ENCODE peak calls at places on chromosome 17, in nine cellular contexts. J, U, E, Z, F, I, C, S and W are unnamed samples.

GRCh38 chr17:79977711-79978544 is 57.7 kb downstream of the TBC1D16 start:
- DNase-seq in C (no peak), I (no peak), U (no peak), S (no peak), F (no peak), J (no peak), Z (no peak), E (no peak), W (peak; percentile 58)

GRCh38 chr17:75412455-75413317 is 7.2 kb upstream of the GRB2 start:
- DNase-seq in U (peak; percentile 10), Z (peak; percentile 91), I (peak; percentile 33), S (peak; percentile 47), C (peak; percentile 49), J (no peak), E (peak; percentile 30), F (peak; percentile 58), W (peak; percentile 71)

GRCh38 chr17:8333281-8333680 is 6.4 kb upstream of the ODF4 start:
- DNase-seq in U (no peak), C (no peak), I (no peak), F (no peak), J (no peak), E (no peak), S (no peak), Z (no peak), W (peak; percentile 12)

GRCh38 chr17:34443832-34444469 is 80.9 kb upstream of the CCL1 start:
- DNase-seq in C (no peak), Z (peak; percentile 16), U (no peak), S (no peak), I (no peak), J (no peak), F (no peak), E (peak; percentile 30), W (no peak)

GRCh38 chr17:7254511-7254910 is 2.5 kb downstream of the ELP5 start:
- DNase-seq in E (no peak), Z (no peak), F (no peak), C (no peak), J (no peak), I (no peak), S (no peak), U (no peak), W (no peak)

GRCh38 chr17:14797801-14798200 is 467.3 kb downstream of the PMP22 start:
- DNase-seq in F (no peak), E (no peak), J (no peak), S (no peak), I (no peak), U (no peak), Z (no peak), C (no peak), W (no peak)

GRCh38 chr17:29588561-29589411 is 662 bp downstream of the GIT1 start:
- DNase-seq in S (no peak), E (peak; percentile 44), J (no peak), C (peak; percentile 27), Z (peak; percentile 66), I (no peak), F (peak; percentile 71), U (no peak), W (peak; percentile 52)

GRCh38 chr17:63116967-63117366 is 150.9 kb downstream of the TANC2 start:
- DNase-seq in E (no peak), Z (no peak), I (peak; percentile 15), F (no peak), C (no peak), S (no peak), J (no peak), U (no peak), W (peak; percentile 14)

GRCh38 chr17:59786536-59787319 is 79.3 kb downstream of the VMP1 start:
- DNase-seq in U (peak; percentile 7), Z (peak; percentile 98), S (peak; percentile 40), C (peak; percentile 55), J (peak; percentile 99), I (peak; percentile 66), F (no peak), E (no peak), W (peak; percentile 83)

GRCh38 chr17:60390223-60390622 is 1.7 kb downstream of the USP32 start:
- DNase-seq in F (no peak), J (peak; percentile 26), S (no peak), E (no peak), I (no peak), Z (peak; percentile 56), U (no peak), C (no peak), W (peak; percentile 72)

GRCh38 chr17:48494335-48494734 is 36.5 kb downstream of the HOXB1 start:
- DNase-seq in E (no peak), Z (no peak), S (no peak), F (no peak), U (no peak), C (no peak), J (no peak), I (no peak), W (peak; percentile 49)

GRCh38 chr17:19418312-19418992 is 7.4 kb downstream of the RNF112 start:
- DNase-seq in E (no peak), S (no peak), F (no peak), U (no peak), Z (peak; percentile 16), J (no peak), I (no peak), C (no peak), W (peak; percentile 52)

GRCh38 chr17:82931696-82932060 is 91.9 kb upstream of the ZNF750 start:
- DNase-seq in J (peak; percentile 81), U (no peak), S (no peak), F (peak; percentile 84), C (no peak), I (no peak), E (peak; percentile 59), Z (no peak), W (peak; percentile 81)

GRCh38 chr17:59914274-59914854 is 21.4 kb downstream of the RPS6KB1 start:
- DNase-seq in S (no peak), F (no peak), I (no peak), E (no peak), C (no peak), Z (peak; percentile 60), J (no peak), U (no peak), W (peak; percentile 61)

GRCh38 chr17:29062215-29062614 is 19.3 kb downstream of the PIPOX start:
- DNase-seq in C (no peak), S (no peak), F (no peak), I (no peak), E (no peak), Z (no peak), J (no peak), U (no peak), W (no peak)

GRCh38 chr17:76171701-76172100 is 30.7 kb upstream of the FOXJ1 start:
- DNase-seq in U (no peak), I (no peak), E (no peak), C (no peak), Z (no peak), S (no peak), J (no peak), F (no peak), W (no peak)

GRCh38 chr17:83194189-83194565 is 114.8 kb downstream of the METRNL start:
- DNase-seq in I (no peak), Z (no peak), U (no peak), E (no peak), F (peak; percentile 47), C (no peak), S (no peak), J (no peak), W (no peak)

GRCh38 chr17:34556384-34556783 is 23.0 kb upstream of the TMEM132E start:
- DNase-seq in I (no peak), Z (peak; percentile 21), S (peak; percentile 48), J (no peak), E (no peak), F (no peak), U (no peak), C (no peak), W (no peak)

GRCh38 chr17:54982399-54982798 is 13.8 kb downstream of the STXBP4 start:
- DNase-seq in I (no peak), E (no peak), J (peak; percentile 67), U (no peak), C (no peak), F (no peak), S (no peak), Z (no peak), W (no peak)

GRCh38 chr17:61314368-61315078 is 85.1 kb upstream of the TBX2 start:
- DNase-seq in I (no peak), J (peak; percentile 73), C (no peak), F (peak; percentile 64), Z (no peak), S (no peak), E (peak; percentile 50), U (peak; percentile 16), W (peak; percentile 73)

GRCh38 chr17:62652251-62653001 is 25.0 kb downstream of the MRC2 start:
- DNase-seq in U (peak; percentile 13), S (no peak), J (no peak), Z (peak; percentile 57), F (peak; percentile 84), E (peak; percentile 76), C (peak; percentile 19), I (peak; percentile 71), W (peak; percentile 85)

GRCh38 chr17:72946696-72947095 is 145.8 kb downstream of the SLC39A11 start:
- DNase-seq in J (no peak), S (no peak), I (no peak), E (no peak), U (no peak), F (no peak), Z (no peak), C (no peak), W (no peak)

GRCh38 chr17:79874329-79874981 is 35.2 kb upstream of the CBX4 start:
- DNase-seq in F (no peak), C (no peak), U (no peak), J (no peak), E (no peak), S (no peak), I (no peak), Z (peak; percentile 61), W (peak; percentile 38)

GRCh38 chr17:74466111-74466784 is at the start of gene CD300A:
- DNase-seq in U (no peak), Z (peak; percentile 50), E (peak; percentile 49), J (no peak), S (no peak), I (no peak), C (no peak), F (peak; percentile 67), W (no peak)

GRCh38 chr17:56317351-56318208 is 164.3 kb downstream of the ANKFN1 start:
- DNase-seq in E (no peak), Z (no peak), C (no peak), J (no peak), F (no peak), I (peak; percentile 33), U (no peak), S (no peak), W (no peak)

GRCh38 chr17:12613566-12613965 is 52.1 kb upstream of the MYOCD start:
- DNase-seq in S (no peak), C (no peak), E (no peak), J (peak; percentile 81), U (no peak), I (no peak), F (no peak), Z (no peak), W (peak; percentile 73)

GRCh38 chr17:80025140-80025539 is 10.5 kb downstream of the TBC1D16 start:
- DNase-seq in E (no peak), S (no peak), C (no peak), J (no peak), Z (no peak), I (peak; percentile 76), U (no peak), F (no peak), W (no peak)

GRCh38 chr17:8753976-8754440 is 4.3 kb downstream of the SPDYE4 start:
- DNase-seq in S (peak; percentile 40), J (peak; percentile 0), E (no peak), F (no peak), U (no peak), Z (peak; percentile 59), I (peak; percentile 14), C (no peak), W (peak; percentile 48)

GRCh38 chr17:80621335-80622169 is 76.9 kb downstream of the RPTOR start:
- DNase-seq in J (no peak), F (no peak), C (no peak), U (no peak), I (no peak), Z (peak; percentile 4), S (no peak), E (no peak), W (no peak)

GRCh38 chr17:70021726-70022125 is 53.3 kb upstream of the KCNJ16 start:
- DNase-seq in Z (no peak), F (no peak), E (no peak), S (no peak), J (no peak), U (no peak), C (no peak), I (no peak), W (peak; percentile 52)

GRCh38 chr17:55814377-55814776 is 63.5 kb downstream of the PCTP start:
- DNase-seq in S (no peak), I (peak; percentile 58), J (peak; percentile 19), U (no peak), E (peak; percentile 47), C (no peak), Z (no peak), F (no peak), W (no peak)